ENCODE peak calls at places on chromosomes 4 and X, in six cellular contexts. K, E, Z, H, N and M are unnamed samples.

GRCh38 chr4:113423631-113424030 is 337.9 kb downstream of the CAMK2D start:
- DNase-seq in N (no peak), K (no peak), Z (no peak), E (no peak), H (no peak), M (no peak)

GRCh38 chrX:45508459-45508858 is 307.8 kb upstream of the DIPK2B start:
- DNase-seq in E (no peak), Z (no peak), H (no peak), K (no peak), N (no peak), M (no peak)

GRCh38 chr4:93659629-93660028 is 168.9 kb upstream of the ATOH1 start:
- DNase-seq in Z (no peak), E (no peak), K (no peak), H (no peak), N (no peak), M (no peak)

GRCh38 chr4:184471872-184472539 is 2.3 kb downstream of the IRF2 start:
- DNase-seq in N (no peak), K (no peak), E (no peak), Z (peak), H (no peak), M (peak)

GRCh38 chr4:102343964-102344519 is 1.2 kb downstream of the SLC39A8 start:
- DNase-seq in N (peak), Z (peak), H (peak), K (no peak), E (no peak), M (no peak)

GRCh38 chr4:150006197-150006596 is 72.0 kb upstream of the DCLK2 start:
- DNase-seq in K (no peak), N (no peak), E (no peak), Z (no peak), H (no peak), M (no peak)

GRCh38 chr4:160481696-160482330 is 1378.9 kb downstream of the RAPGEF2 start:
- DNase-seq in H (no peak), E (no peak), N (no peak), K (no peak), Z (no peak), M (no peak)

GRCh38 chr4:48698029-48698901 is 81.8 kb downstream of the FRYL start:
- DNase-seq in N (peak), Z (peak), H (no peak), E (peak), K (no peak), M (no peak)

GRCh38 chr4:127957105-127957504 is 7.9 kb downstream of the MFSD8 start:
- DNase-seq in H (no peak), N (no peak), Z (no peak), E (no peak), K (no peak), M (no peak)

GRCh38 chrX:23332888-23333821 is 1.5 kb upstream of the PTCHD1 start:
- DNase-seq in N (no peak), H (no peak), E (no peak), K (peak), Z (no peak), M (peak)

GRCh38 chrX:122004127-122004526 is 956.7 kb downstream of the GLUD2 start:
- DNase-seq in Z (no peak), E (no peak), H (no peak), K (no peak), N (no peak), M (no peak)

GRCh38 chr4:8157496-8157895 is 1.1 kb downstream of the ABLIM2 start:
- DNase-seq in K (peak), N (no peak), Z (no peak), E (no peak), H (no peak), M (no peak)

GRCh38 chr4:173522160-173522873 is 7.7 kb downstream of the HAND2 start:
- DNase-seq in K (peak), N (no peak), Z (peak), E (no peak), H (no peak), M (peak)

GRCh38 chrX:43836435-43837184 is 45.6 kb downstream of the MAOB start:
- DNase-seq in E (peak), N (peak), K (peak), H (no peak), Z (peak), M (peak)

GRCh38 chr4:73674451-73674919 is 54.2 kb upstream of the RASSF6 start:
- DNase-seq in H (no peak), Z (no peak), K (no peak), E (no peak), N (no peak), M (no peak)

GRCh38 chr4:78207951-78208350 is 150.8 kb downstream of the FRAS1 start:
- DNase-seq in Z (no peak), N (no peak), H (no peak), E (no peak), K (no peak), M (no peak)

DNA sequence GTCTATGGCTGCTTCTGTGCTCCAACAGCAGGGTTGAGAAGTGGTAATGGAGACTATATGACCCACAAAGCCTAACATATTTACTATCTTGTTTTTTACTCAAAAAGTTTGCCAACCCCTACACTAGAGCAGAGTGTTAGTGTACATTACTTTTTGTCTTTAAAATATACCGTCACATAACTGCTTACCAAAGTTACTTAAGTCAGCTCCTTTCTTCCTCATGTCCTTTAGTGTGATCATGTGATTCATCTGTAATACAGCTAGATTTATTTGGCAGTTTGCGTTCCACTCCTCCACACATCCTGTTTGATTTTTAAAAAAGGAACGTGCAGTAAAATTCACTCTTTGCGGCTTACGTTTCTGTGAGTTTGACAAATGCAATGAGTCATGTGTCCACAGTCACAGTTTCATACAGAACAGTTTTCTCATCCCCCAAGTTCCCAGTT is 162.4 kb upstream of the GPRIN3 start:
- DNase-seq in H (peak), Z (no peak), K (no peak), E (no peak), N (no peak), M (no peak)
- TF ChIP-seq REST in H (no peak), Z (no peak), K (no peak), E (no peak), N (no peak), M (no peak)

DNA sequence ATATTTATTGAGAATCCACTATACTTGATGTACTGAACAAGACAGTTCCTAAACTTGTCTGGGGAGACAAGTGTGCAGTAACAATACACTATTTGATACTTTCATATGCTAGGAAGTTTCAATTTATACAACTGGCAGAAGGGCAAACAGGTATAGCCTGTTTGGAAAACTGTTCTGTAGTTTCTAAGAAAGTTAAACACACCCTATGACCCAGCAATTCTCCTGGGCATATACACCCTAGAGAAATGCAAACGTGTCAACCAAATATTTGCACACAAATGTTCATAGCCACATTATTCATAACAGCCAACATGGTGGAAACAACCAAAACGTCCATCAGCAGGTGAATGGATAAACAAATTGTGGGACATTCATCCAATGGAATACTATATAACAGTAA is 64.0 kb upstream of the BRS3 start:
- DNase-seq in E (no peak), N (no peak), K (no peak), Z (no peak), H (no peak), M (no peak)
- H2AFZ ChIP-seq in E (no peak), N (no peak), K (no peak), Z (no peak), H (no peak), M (no peak)

GRCh38 chrX:41472231-41472815 is 25.2 kb downstream of the NYX start:
- DNase-seq in H (no peak), Z (no peak), K (no peak), N (peak), E (no peak), M (no peak)

GRCh38 chrX:41475611-41476241 is 28.6 kb downstream of the NYX start:
- DNase-seq in Z (no peak), H (no peak), N (no peak), K (peak), E (peak), M (no peak)

GRCh38 chrX:41473936-41474725 is 27.0 kb downstream of the NYX start:
- DNase-seq in E (no peak), N (no peak), Z (no peak), K (no peak), H (no peak), M (no peak)

GRCh38 chrX:41474726-41475100 is 27.6 kb downstream of the NYX start:
- DNase-seq in K (peak), H (no peak), N (no peak), Z (no peak), E (no peak), M (no peak)

DNA sequence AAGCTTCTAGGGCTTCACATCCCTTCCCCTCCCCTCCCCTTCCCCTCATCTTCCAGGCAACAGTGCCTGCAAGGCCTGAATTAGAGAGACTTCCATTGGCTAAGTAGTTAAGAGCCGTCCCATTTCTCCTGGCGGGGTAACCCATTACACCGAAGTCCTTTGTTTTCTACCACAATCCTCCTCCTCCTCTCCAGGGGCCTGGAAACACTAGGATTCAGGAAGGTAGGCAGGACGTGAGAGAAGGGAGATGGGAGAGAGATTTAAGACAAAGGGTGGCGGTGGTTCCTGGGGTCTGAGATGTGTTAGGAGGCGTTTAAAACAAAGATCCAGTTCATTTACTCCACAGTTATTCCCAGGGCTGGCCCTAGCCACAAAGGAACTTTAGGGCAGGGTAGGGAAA is 28.0 kb downstream of the NYX start:
- DNase-seq in Z (no peak), K (peak), H (no peak), E (no peak), N (no peak), M (no peak)
- TF ChIP-seq REST in Z (no peak), K (no peak), H (no peak), E (no peak), N (no peak), M (no peak)

DNA sequence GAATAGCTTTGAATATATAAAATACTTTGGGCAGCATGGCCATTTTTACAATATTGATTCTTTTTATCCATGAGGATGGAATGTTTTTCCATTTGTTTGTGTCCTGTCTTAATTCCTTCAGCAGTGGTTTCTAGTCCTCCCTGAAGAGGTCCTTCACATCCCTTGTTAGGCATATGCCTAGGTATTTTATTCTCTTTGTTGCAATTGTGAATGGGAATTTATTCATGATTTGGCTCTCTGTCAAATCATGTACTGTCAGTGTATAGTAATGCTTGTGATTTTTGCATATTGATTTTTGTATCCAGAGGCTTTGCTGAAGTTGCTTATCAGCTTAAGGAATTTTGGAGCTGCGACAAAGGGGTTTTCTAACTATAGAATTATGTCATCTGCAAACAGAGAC is 18.5 kb downstream of the UGT2B15 start:
- DNase-seq in H (no peak), Z (no peak), K (no peak), E (no peak), N (no peak), M (no peak)
- H2AFZ ChIP-seq in H (no peak), Z (no peak), K (no peak), E (no peak), N (no peak), M (no peak)